ENCODE peak calls at places on chromosomes 6 and 20, in six cellular contexts. C, U, X, J, O and I are unnamed samples.

GRCh38 chr6:35751594-35751993 is 14.8 kb downstream of the ARMC12 start:
- DNase-seq in U (no peak), O (no peak), C (no peak), X (no peak), J (no peak), I (no peak)

GRCh38 chr20:11952621-11953020 is 34.9 kb downstream of the BTBD3 start:
- DNase-seq in C (no peak), U (no peak), O (no peak), X (no peak), J (no peak), I (no peak)

GRCh38 chr20:371755-372542 is 8.6 kb upstream of the TRIB3 start:
- DNase-seq in J (peak; percentile 97), U (peak; percentile 83), C (no peak), O (no peak), X (peak; percentile 99), I (no peak)

GRCh38 chr6:68279793-68280557 is 355.1 kb upstream of the ADGRB3 start:
- DNase-seq in X (no peak), C (no peak), U (no peak), O (no peak), J (peak; percentile 17), I (no peak)

GRCh38 chr20:17537959-17538358 is 6.8 kb upstream of the BFSP1 start:
- DNase-seq in O (no peak), U (no peak), J (no peak), C (no peak), X (no peak), I (no peak)

GRCh38 chr6:36130672-36131516 is 581 bp downstream of the MAPK13 start:
- DNase-seq in O (no peak), J (no peak), X (peak; percentile 73), U (peak; percentile 31), C (no peak), I (no peak)

GRCh38 chr6:106477790-106478189 is 117.3 kb downstream of the CRYBG1 start:
- DNase-seq in J (no peak), O (peak; percentile 71), X (no peak), C (no peak), U (no peak), I (no peak)

GRCh38 chr20:45028424-45029136 is 62.3 kb downstream of the STK4 start:
- DNase-seq in U (no peak), O (no peak), X (no peak), C (no peak), J (no peak), I (no peak)

GRCh38 chr6:150894935-150895686 is 29.6 kb downstream of the MTHFD1L start:
- DNase-seq in U (no peak), J (peak; percentile 29), C (peak; percentile 61), X (peak; percentile 25), O (peak; percentile 78), I (no peak)

GRCh38 chr6:1311400-1312192 is at the start of gene FOXQ1:
- DNase-seq in J (no peak), U (peak; percentile 21), O (peak; percentile 28), C (no peak), X (peak; percentile 95), I (peak; percentile 81)

GRCh38 chr6:142026471-142026870 is 106.3 kb upstream of the GJE1 start:
- DNase-seq in J (no peak), C (no peak), O (no peak), U (no peak), X (no peak), I (no peak)

GRCh38 chr20:54061106-54061881 is 9.1 kb downstream of the BCAS1 start:
- DNase-seq in U (no peak), J (no peak), C (no peak), X (no peak), O (no peak), I (no peak)

GRCh38 chr6:150282806-150283205 is 86.0 kb upstream of the IYD start:
- DNase-seq in C (no peak), X (no peak), O (no peak), J (no peak), U (no peak), I (no peak)

GRCh38 chr6:7112741-7113313 is 5.1 kb downstream of the RREB1 start:
- DNase-seq in O (peak; percentile 23), X (peak; percentile 69), C (peak; percentile 41), U (no peak), J (peak; percentile 52), I (no peak)

GRCh38 chr6:93394471-93394870 is 24.9 kb downstream of the EPHA7 start:
- DNase-seq in J (no peak), C (no peak), O (no peak), X (no peak), U (no peak), I (no peak)

GRCh38 chr6:64732888-64733287 is 974.1 kb downstream of the EYS start:
- DNase-seq in X (peak; percentile 9), U (no peak), O (no peak), C (no peak), J (no peak), I (no peak)

GRCh38 chr20:20359628-20360027 is 8.3 kb upstream of the INSM1 start:
- DNase-seq in U (no peak), J (no peak), O (no peak), X (no peak), C (no peak), I (no peak)

GRCh38 chr6:70459235-70459634 is 45.9 kb downstream of the FAM135A start:
- DNase-seq in C (no peak), J (no peak), O (no peak), U (no peak), X (no peak), I (no peak)

GRCh38 chr6:70456725-70457124 is 43.4 kb downstream of the FAM135A start:
- DNase-seq in O (no peak), U (no peak), J (no peak), X (no peak), C (no peak), I (no peak)
- TF ChIP-seq JUND in O (no peak), U (no peak), J (no peak), X (no peak), C (no peak), I (no peak)

GRCh38 chr20:2135018-2135417 is 33.4 kb downstream of the STK35 start:
- DNase-seq in J (no peak), X (no peak), O (no peak), C (no peak), U (no peak), I (no peak)

GRCh38 chr20:2131366-2131765 is 29.7 kb downstream of the STK35 start:
- DNase-seq in U (peak; percentile 6), O (no peak), X (no peak), C (no peak), J (no peak), I (no peak)

GRCh38 chr20:2132461-2132901 is 30.9 kb downstream of the STK35 start:
- DNase-seq in J (no peak), C (no peak), X (no peak), U (peak; percentile 19), O (no peak), I (no peak)

GRCh38 chr20:2136275-2136674 is 34.6 kb downstream of the STK35 start:
- DNase-seq in X (no peak), O (no peak), C (no peak), U (no peak), J (no peak), I (no peak)

GRCh38 chr20:2133318-2134183 is 31.9 kb downstream of the STK35 start:
- DNase-seq in U (no peak), J (peak; percentile 14), C (peak; percentile 16), X (no peak), O (no peak), I (no peak)
- H3K9ac ChIP-seq in U (no peak overlapping the region), J (no peak overlapping the region), C (no peak overlapping the region), X (no peak overlapping the region), O (peak overlapping the region; percentile 53), I (no peak overlapping the region)

GRCh38 chr20:8291200-8291599 is 159.1 kb downstream of the PLCB1 start:
- DNase-seq in X (no peak), J (no peak), C (no peak), O (no peak), U (no peak), I (no peak)
- TF ChIP-seq JUND in X (no peak), J (no peak), C (no peak), O (no peak), U (no peak), I (no peak)

GRCh38 chr20:37564016-37564387 is 36.3 kb upstream of the BLCAP start:
- DNase-seq in O (no peak), U (no peak), X (no peak), C (no peak), J (no peak), I (no peak)

GRCh38 chr20:37566590-37567330 is 39.1 kb upstream of the BLCAP start:
- DNase-seq in C (no peak), J (no peak), O (no peak), U (no peak), X (no peak), I (no peak)

GRCh38 chr20:37562695-37563480 is 35.2 kb upstream of the BLCAP start:
- DNase-seq in U (no peak), O (no peak), J (no peak), X (no peak), C (no peak), I (no peak)

GRCh38 chr20:37565134-37565811 is 37.6 kb upstream of the BLCAP start:
- DNase-seq in O (no peak), J (no peak), X (no peak), U (no peak), C (no peak), I (no peak)

DNA sequence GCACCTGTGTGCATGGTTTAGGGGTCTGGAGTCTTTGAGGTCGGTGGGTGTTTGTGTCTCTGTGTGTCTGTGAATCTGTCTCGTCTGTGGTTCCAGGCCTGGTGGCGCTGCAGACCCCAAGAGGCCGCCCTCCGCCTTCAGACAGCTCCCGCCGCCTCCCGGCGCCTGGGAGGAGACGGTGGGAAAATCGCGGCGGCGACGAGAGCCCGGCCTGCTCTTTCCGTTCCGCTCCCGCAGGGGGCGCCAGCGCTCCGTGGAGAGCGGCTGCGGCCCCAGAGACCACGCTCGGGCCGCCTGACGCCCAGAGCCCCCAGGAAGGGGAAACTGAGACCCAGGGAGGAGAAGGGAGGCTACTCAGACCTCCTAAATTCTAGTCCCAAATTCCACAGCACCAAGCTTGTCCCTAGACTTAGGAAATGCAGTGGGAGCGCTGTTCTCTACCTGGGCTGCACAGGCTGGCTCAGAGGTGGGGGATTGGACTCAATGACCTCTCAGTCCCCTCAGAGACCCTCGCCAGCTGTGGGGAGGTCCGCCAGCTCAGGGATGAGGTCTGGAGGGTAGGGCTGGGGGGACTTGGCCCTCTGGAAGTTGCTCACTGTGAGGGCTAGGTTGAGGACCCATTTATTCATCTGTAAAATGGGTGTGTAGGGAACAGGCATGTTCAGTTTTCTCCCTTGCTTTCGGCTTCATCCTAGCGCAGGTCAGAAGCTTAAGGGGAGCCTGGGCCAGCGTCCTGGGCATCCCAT is 36.9 kb upstream of the BLCAP start:
- DNase-seq in O (peak; percentile 90), C (no peak), J (peak; percentile 62), X (peak; percentile 30), U (no peak), I (peak; percentile 93)
- H3K9ac ChIP-seq in O (no peak overlapping the region), C (no peak overlapping the region), J (no peak overlapping the region), X (no peak overlapping the region), U (no peak overlapping the region), I (no peak overlapping the region)